ENCODE peak calls at places on chromosomes 13 and 19, in six cellular contexts. One of them, this sample, is unnamed.

GRCh38 chr19:18072335-18072734 is 14.4 kb downstream of the IL12RB1 start:
- DNase-seq in heart right ventricle: no peak
- DNase-seq in kidney epithelial cell: no peak
- DNase-seq in neural crest cell: no peak
- DNase-seq in NCI-H1092: no peak
- DNase-seq in activated CD4-positive, alpha-beta T cell treated with anti-CD3 and anti-CD28 coated beads for 24 hours: no peak
- DNase-seq in this sample: no peak

GRCh38 chr13:73228546-73228945 is 169.7 kb downstream of the KLF5 start:
- DNase-seq in heart right ventricle: no peak
- DNase-seq in NCI-H1092: no peak
- DNase-seq in neural crest cell: no peak
- DNase-seq in activated CD4-positive, alpha-beta T cell treated with anti-CD3 and anti-CD28 coated beads for 24 hours: no peak
- DNase-seq in kidney epithelial cell: no peak
- DNase-seq in this sample: no peak

GRCh38 chr13:101449971-101450748 is 2.3 kb upstream of the ITGBL1 start:
- DNase-seq in kidney epithelial cell: peak; percentile 67
- DNase-seq in neural crest cell: no peak
- DNase-seq in activated CD4-positive, alpha-beta T cell treated with anti-CD3 and anti-CD28 coated beads for 24 hours: no peak
- DNase-seq in heart right ventricle: no peak
- DNase-seq in NCI-H1092: no peak
- DNase-seq in this sample: no peak

GRCh38 chr19:280541-281007 is 10.6 kb downstream of the PLPP2 start:
- DNase-seq in NCI-H1092: peak; percentile 80
- DNase-seq in heart right ventricle: no peak
- DNase-seq in kidney epithelial cell: no peak
- DNase-seq in neural crest cell: no peak
- DNase-seq in activated CD4-positive, alpha-beta T cell treated with anti-CD3 and anti-CD28 coated beads for 24 hours: no peak
- DNase-seq in this sample: no peak

GRCh38 chr19:10736916-10737551 is 19.2 kb downstream of the DNM2 start:
- DNase-seq in NCI-H1092: no peak
- DNase-seq in heart right ventricle: no peak
- DNase-seq in activated CD4-positive, alpha-beta T cell treated with anti-CD3 and anti-CD28 coated beads for 24 hours: no peak
- DNase-seq in kidney epithelial cell: no peak
- DNase-seq in neural crest cell: no peak
- DNase-seq in this sample: no peak

GRCh38 chr13:39967199-39967959 is 311.9 kb downstream of the COG6 start:
- DNase-seq in kidney epithelial cell: no peak
- DNase-seq in heart right ventricle: no peak
- DNase-seq in activated CD4-positive, alpha-beta T cell treated with anti-CD3 and anti-CD28 coated beads for 24 hours: no peak
- DNase-seq in NCI-H1092: no peak
- DNase-seq in neural crest cell: no peak
- DNase-seq in this sample: no peak

GRCh38 chr19:18128805-18129204 is 24.2 kb upstream of the PIK3R2 start:
- DNase-seq in NCI-H1092: no peak
- DNase-seq in heart right ventricle: no peak
- DNase-seq in neural crest cell: no peak
- DNase-seq in activated CD4-positive, alpha-beta T cell treated with anti-CD3 and anti-CD28 coated beads for 24 hours: no peak
- DNase-seq in kidney epithelial cell: no peak
- DNase-seq in this sample: no peak

GRCh38 chr13:98570929-98571372 is 6.0 kb downstream of the STK24 start:
- DNase-seq in kidney epithelial cell: peak; percentile 79
- DNase-seq in heart right ventricle: no peak
- DNase-seq in NCI-H1092: no peak
- DNase-seq in neural crest cell: no peak
- DNase-seq in activated CD4-positive, alpha-beta T cell treated with anti-CD3 and anti-CD28 coated beads for 24 hours: no peak
- DNase-seq in this sample: no peak

This sample was measured in cortex of kidney.